ENCODE peak calls at places on chromosomes 2 and 18, in nine cellular contexts. E is lower lobe of right lung; G is HCT116; C is SK-N-SH; Y is heart right ventricle; X is CD8-positive, alpha-beta memory T cell; W is kidney; K is A549; B is CD4-positive, alpha-beta memory T cell. Q is an unnamed sample.

GRCh38 chr18:11994708-11995444 is 13.6 kb downstream of the IMPA2 start:
- DNase-seq in G (no peak), B (no peak), C (no peak), X (no peak), W (peak), Y (no peak), E (peak), K (peak), Q (no peak)

GRCh38 chr18:44625367-44625766 is 55.3 kb upstream of the SETBP1 start:
- DNase-seq in E (no peak), B (no peak), X (no peak), Y (no peak), W (no peak), C (no peak), K (no peak), G (no peak), Q (no peak)

GRCh38 chr2:162524192-162524591 is 180.3 kb downstream of the GCA start:
- DNase-seq in X (no peak), G (no peak), Y (no peak), K (no peak), C (no peak), B (no peak), E (no peak), W (no peak), Q (no peak)

GRCh38 chr2:203918839-203919238 is 17.7 kb upstream of the ICOS start:
- DNase-seq in C (no peak), X (no peak), E (no peak), W (no peak), G (no peak), B (no peak), K (no peak), Y (no peak), Q (no peak)

GRCh38 chr2:124921221-124921620 is 896.1 kb downstream of the CNTNAP5 start:
- DNase-seq in C (no peak), X (no peak), K (no peak), B (no peak), Y (no peak), W (no peak), E (no peak), G (no peak), Q (no peak)

GRCh38 chr2:226080323-226080722 is 680.8 kb downstream of the NYAP2 start:
- DNase-seq in B (no peak), Y (no peak), K (no peak), C (no peak), X (no peak), E (no peak), W (no peak), G (no peak), Q (no peak)

GRCh38 chr18:59918320-59918755 is 18.5 kb downstream of the PMAIP1 start:
- DNase-seq in G (peak), E (peak), X (no peak), B (no peak), K (peak), W (peak), C (peak), Y (peak), Q (peak)

GRCh38 chr2:143482316-143482715 is 353.1 kb downstream of the ARHGAP15 start:
- DNase-seq in C (no peak), K (no peak), W (no peak), G (no peak), Y (no peak), B (no peak), X (no peak), E (no peak), Q (peak)

GRCh38 chr18:24530630-24531111 is 70.2 kb downstream of the HRH4 start:
- DNase-seq in B (no peak), C (no peak), G (peak), E (no peak), Y (no peak), X (no peak), W (no peak), K (no peak), Q (no peak)

GRCh38 chr2:14516844-14517243 is 115.7 kb upstream of the LRATD1 start:
- DNase-seq in X (no peak), E (no peak), W (no peak), B (no peak), Y (no peak), K (no peak), G (no peak), C (no peak), Q (no peak)

GRCh38 chr2:207041279-207041678 is 102.0 kb downstream of the CPO start:
- DNase-seq in X (no peak), G (no peak), E (no peak), C (no peak), Y (no peak), W (no peak), B (no peak), K (no peak), Q (peak)

GRCh38 chr18:44568343-44568742 is 112.3 kb upstream of the SETBP1 start:
- DNase-seq in E (no peak), C (no peak), X (no peak), G (no peak), B (no peak), Y (no peak), K (no peak), W (no peak), Q (no peak)

GRCh38 chr18:58392336-58393000 is 236.4 kb downstream of the ALPK2 start:
- DNase-seq in B (no peak), C (no peak), K (no peak), G (no peak), E (no peak), W (no peak), Y (no peak), X (no peak), Q (no peak)

GRCh38 chr2:200156140-200156858 is 150.2 kb upstream of the SPATS2L start:
- DNase-seq in E (no peak), C (no peak), X (no peak), K (peak), G (no peak), B (no peak), Y (no peak), W (no peak), Q (no peak)

GRCh38 chr2:18749912-18750526 is 160.7 kb upstream of the NT5C1B start:
- DNase-seq in C (peak), G (peak), Y (no peak), E (no peak), B (peak), K (peak), X (no peak), W (no peak), Q (peak)

GRCh38 chr2:88125924-88126771 is 1.7 kb downstream of the FABP1 start:
- DNase-seq in W (no peak), Y (no peak), G (no peak), E (no peak), X (no peak), K (no peak), B (no peak), C (no peak), Q (no peak)

GRCh38 chr2:579351-579886 is 97.8 kb downstream of the TMEM18 start:
- DNase-seq in G (no peak), X (no peak), B (no peak), K (no peak), E (no peak), Y (no peak), C (no peak), W (no peak), Q (no peak)

GRCh38 chr2:209070262-209070661 is 353.6 kb upstream of the MAP2 start:
- DNase-seq in E (no peak), W (no peak), Y (no peak), B (no peak), K (no peak), C (no peak), G (no peak), X (no peak), Q (no peak)

GRCh38 chr2:149005471-149006077 is 32.9 kb upstream of the LYPD6B start:
- DNase-seq in G (no peak), E (no peak), B (no peak), X (no peak), C (peak), K (no peak), Y (no peak), W (no peak), Q (no peak)

GRCh38 chr2:22329097-22329716 is 1055.8 kb upstream of the KLHL29 start:
- DNase-seq in E (no peak), G (no peak), W (no peak), X (no peak), C (no peak), Y (no peak), B (no peak), K (no peak), Q (no peak)

GRCh38 chr2:134917958-134918517 is 584 bp upstream of the CCNT2 start:
- DNase-seq in Y (no peak), C (no peak), K (no peak), B (peak), G (no peak), W (no peak), E (no peak), X (peak), Q (no peak)

GRCh38 chr2:26768759-26769500 is 4.8 kb downstream of the SLC35F6 start:
- DNase-seq in G (peak), C (no peak), K (peak), B (no peak), W (peak), Y (peak), E (peak), X (no peak), Q (peak)

GRCh38 chr2:74583504-74583903 is 29.0 kb downstream of the DOK1 start:
- DNase-seq in K (peak), W (no peak), C (no peak), X (no peak), Y (no peak), G (peak), E (no peak), B (no peak), Q (no peak)

GRCh38 chr2:98911376-98912154 is 24.5 kb downstream of the CRACDL start:
- DNase-seq in G (no peak), Y (no peak), K (no peak), B (peak), X (no peak), E (no peak), W (peak), C (no peak), Q (no peak)

GRCh38 chr2:46385786-46386577 is 88.8 kb downstream of the EPAS1 start:
- DNase-seq in E (no peak), Y (no peak), C (no peak), X (no peak), K (no peak), W (no peak), G (no peak), B (no peak), Q (no peak)
- H3K27ac ChIP-seq in E (no peak), Y (no peak), C (no peak), X (no peak), K (peak), W (peak), G (no peak), B (no peak), Q (no peak)

DNA sequence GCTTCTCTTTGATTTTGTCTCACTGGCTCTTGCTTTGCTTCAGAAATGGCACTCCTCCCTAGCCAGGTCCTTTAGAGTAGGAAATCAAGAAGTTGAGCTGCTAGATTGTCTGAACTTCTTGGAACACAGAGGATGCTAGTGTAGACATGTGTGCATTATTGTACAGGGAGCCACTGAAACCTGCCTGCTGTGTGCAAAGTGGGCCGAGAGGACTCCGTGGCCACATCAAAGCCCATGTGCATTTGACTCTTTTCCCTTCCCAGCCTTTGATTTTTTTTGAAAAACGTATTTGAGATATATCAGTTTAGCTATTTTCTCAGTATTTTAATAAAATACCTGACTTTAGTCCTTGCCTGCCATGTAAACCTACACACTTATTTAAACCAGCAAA is 83.1 kb downstream of the TMEM247 start:
- DNase-seq in G (no peak), Y (no peak), X (no peak), E (no peak), W (no peak), C (no peak), B (no peak), K (no peak), Q (no peak)
- H3K4me3 ChIP-seq in G (no peak), Y (no peak), X (no peak), E (no peak), W (no peak), C (no peak), B (no peak), K (no peak), Q (no peak)

GRCh38 chr2:46644690-46645385 is 165.5 kb downstream of the TMEM247 start:
- DNase-seq in G (no peak), W (no peak), E (no peak), C (no peak), Y (no peak), X (no peak), K (no peak), B (no peak), Q (no peak)

GRCh38 chr2:46645681-46646162 is 166.4 kb downstream of the TMEM247 start:
- DNase-seq in Y (no peak), B (no peak), E (no peak), C (no peak), W (no peak), K (no peak), X (no peak), G (no peak), Q (peak)

GRCh38 chr2:46643493-46643892 is 164.1 kb downstream of the TMEM247 start:
- DNase-seq in C (no peak), K (peak), X (no peak), E (no peak), G (no peak), Y (no peak), B (no peak), W (no peak), Q (no peak)

GRCh38 chr2:46647041-46647440 is 167.7 kb downstream of the TMEM247 start:
- DNase-seq in E (no peak), K (no peak), X (no peak), C (no peak), G (no peak), B (no peak), Y (no peak), W (no peak), Q (no peak)

GRCh38 chr2:46643951-46644350 is 164.6 kb downstream of the TMEM247 start:
- DNase-seq in E (no peak), C (no peak), Y (no peak), G (no peak), W (no peak), B (no peak), K (no peak), X (no peak), Q (no peak)
- H3K27ac ChIP-seq in E (no peak), C (no peak), Y (no peak), G (no peak), W (no peak), B (no peak), K (peak), X (no peak), Q (no peak)

DNA sequence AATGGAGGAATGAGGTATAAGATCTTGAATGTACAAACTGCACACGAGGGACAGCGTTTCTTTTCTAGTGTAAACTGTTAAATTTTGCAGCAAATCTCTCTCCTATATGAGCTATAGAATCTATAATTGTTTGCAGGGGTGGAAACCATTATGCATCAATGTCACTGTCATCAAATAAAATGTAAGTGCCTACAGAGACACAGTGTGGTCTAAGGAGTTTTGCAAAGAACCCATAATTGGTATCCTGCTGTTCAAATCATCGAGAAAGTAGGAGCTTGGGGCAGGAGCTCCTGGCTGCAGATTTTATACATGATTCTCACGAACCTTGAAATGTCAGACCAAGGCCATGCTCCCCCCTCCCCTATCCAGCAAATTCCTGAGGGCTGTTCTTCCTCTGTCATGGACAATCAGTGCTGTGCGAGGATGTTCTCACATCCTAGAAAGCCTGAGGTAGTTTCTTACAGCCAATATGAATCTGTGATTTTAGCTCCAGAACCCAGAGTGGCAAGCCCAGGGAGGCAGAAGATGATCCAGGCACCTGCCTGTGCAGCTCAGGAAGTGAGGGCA is 119.5 kb upstream of the CYRIA start:
- DNase-seq in K (no peak), G (no peak), X (no peak), B (no peak), E (no peak), C (no peak), Y (no peak), W (no peak), Q (no peak)
- H3K4me3 ChIP-seq in K (no peak), G (no peak), X (no peak), B (no peak), E (no peak), C (no peak), Y (no peak), W (no peak), Q (no peak)

DNA sequence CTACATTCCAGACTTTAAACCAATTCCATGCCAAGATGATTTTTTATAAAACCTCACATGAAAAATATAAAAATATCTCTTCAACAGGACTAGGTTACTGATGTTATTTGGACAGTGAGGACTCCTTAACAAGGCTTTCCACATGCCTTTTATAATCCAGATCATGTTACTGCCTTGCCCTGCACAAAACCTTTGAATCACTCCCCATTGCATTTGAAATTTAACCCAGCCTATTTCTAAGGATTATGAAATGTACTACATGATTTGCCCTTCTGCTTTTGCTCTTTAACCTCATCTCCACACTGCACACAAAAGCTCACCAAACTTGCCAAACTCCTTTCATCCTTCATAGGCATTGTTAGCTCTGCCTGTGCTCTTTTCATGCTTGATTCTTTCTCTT is 863.1 kb upstream of the CHAC2 start:
- DNase-seq in X (no peak), W (no peak), Y (no peak), B (no peak), C (no peak), G (no peak), K (no peak), E (no peak), Q (no peak)
- H3K27ac ChIP-seq in X (no peak), W (no peak), Y (no peak), B (no peak), C (no peak), G (no peak), K (no peak), E (no peak), Q (no peak)